ENCODE peak calls at places on chromosome 1, in four cellular contexts. B is astrocyte of the hippocampus, J is heart left ventricle, P is GOT3. H is an unnamed sample.

GRCh38 chr1:244730153-244730933 is 77.4 kb downstream of the DESI2 start:
- DNase-seq in B (peak; percentile 76), J (peak; percentile 14), P (no peak), H (peak; percentile 56)

GRCh38 chr1:79006564-79006963 is at the start of gene ADGRL4:
- DNase-seq in B (peak; percentile 81), J (peak; percentile 75), P (no peak), H (no peak)

GRCh38 chr1:156546267-156546666 is 26.1 kb downstream of the IQGAP3 start:
- DNase-seq in B (no peak), J (no peak), P (no peak), H (no peak)

GRCh38 chr1:94599090-94599813 is 57.7 kb upstream of the F3 start:
- DNase-seq in B (peak; percentile 52), J (peak; percentile 33), P (no peak), H (no peak)

GRCh38 chr1:94694234-94694915 is 125.8 kb upstream of the SLC44A3 start:
- DNase-seq in B (no peak), J (no peak), P (no peak), H (no peak)

GRCh38 chr1:154546264-154547043 is 12.0 kb downstream of the UBE2Q1 start:
- DNase-seq in B (peak; percentile 78), J (peak; percentile 51), P (no peak), H (peak; percentile 9)

GRCh38 chr1:82094136-82094535 is 293.4 kb downstream of the ADGRL2 start:
- DNase-seq in B (no peak), J (no peak), P (no peak), H (no peak)

GRCh38 chr1:18950415-18951026 is 6.0 kb downstream of the IFFO2 start:
- DNase-seq in B (peak; percentile 56), J (peak; percentile 80), P (no peak), H (peak; percentile 25)

GRCh38 chr1:114181356-114181755 is 27.7 kb upstream of the SYT6 start:
- DNase-seq in B (no peak), J (no peak), P (no peak), H (no peak)

GRCh38 chr1:228850141-228851100 is 115.1 kb downstream of the RHOU start:
- DNase-seq in B (no peak), J (no peak), P (no peak), H (no peak)

GRCh38 chr1:27872802-27873665 is 690 bp downstream of the THEMIS2 start:
- DNase-seq in B (no peak), J (no peak), P (no peak), H (no peak)

GRCh38 chr1:183024352-183025337 is 1.4 kb downstream of the LAMC1 start:
- DNase-seq in B (peak; percentile 52), J (no peak), P (no peak), H (peak; percentile 35)

GRCh38 chr1:170547255-170547654 is 15.3 kb downstream of the GORAB start:
- DNase-seq in B (no peak), J (no peak), P (no peak), H (no peak)

GRCh38 chr1:70090875-70091274 is 114.5 kb downstream of the LRRC40 start:
- DNase-seq in B (peak; percentile 16), J (no peak), P (no peak), H (peak; percentile 22)

GRCh38 chr1:236400061-236400638 is 6.1 kb downstream of the EDARADD start:
- DNase-seq in B (no peak), J (no peak), P (no peak), H (no peak)

GRCh38 chr1:243256590-243256989 is 749 bp downstream of the SDCCAG8 start:
- DNase-seq in B (no peak), J (no peak), P (no peak), H (no peak)

GRCh38 chr1:154198756-154199562 is 7.1 kb upstream of the TPM3 start:
- DNase-seq in B (peak; percentile 76), J (no peak), P (no peak), H (no peak)

GRCh38 chr1:218743861-218744505 is 398.8 kb downstream of the TGFB2 start:
- DNase-seq in B (no peak), J (no peak), P (no peak), H (no peak)

GRCh38 chr1:182357913-182358312 is 33.7 kb downstream of the GLUL start:
- DNase-seq in B (no peak), J (no peak), P (no peak), H (no peak)

GRCh38 chr1:151620286-151620685 is 8.4 kb downstream of the SNX27 start:
- DNase-seq in B (no peak), J (no peak), P (no peak), H (no peak)

GRCh38 chr1:230274254-230274653 is 151.9 kb downstream of the PGBD5 start:
- DNase-seq in B (no peak), J (no peak), P (no peak), H (no peak)

GRCh38 chr1:10680487-10680886 is 116.0 kb downstream of the CASZ1 start:
- DNase-seq in B (no peak), J (no peak), P (no peak), H (no peak)

H was measured in SW 1271.